ENCODE peak calls at places on chromosome 6, in six cellular contexts. Q is IMR-90, M is mesendoderm, G is H9, O is H1, Z is mesenchymal stem cell. X is an unnamed sample.
A peak's percentile ranks its signal among the peaks of the same experiment; 100 is the strongest.

GRCh38 chr6:36389353-36389752 is 1.9 kb upstream of the ETV7 start:
- DNase-seq in Q (no peak), M (no peak), G (no peak), O (no peak), Z (no peak), X (no peak)

GRCh38 chr6:144266091-144266649 is 19.0 kb upstream of the UTRN start:
- DNase-seq in Q (peak; percentile 76), M (peak; percentile 95), G (peak; percentile 64), O (no peak), Z (peak; percentile 51), X (peak; percentile 48)

GRCh38 chr6:163570579-163571231 is 156.2 kb downstream of the QKI start:
- DNase-seq in Q (peak; percentile 21), M (no peak), G (no peak), O (no peak), Z (no peak), X (no peak)

GRCh38 chr6:35203680-35204079 is 10.1 kb upstream of the SCUBE3 start:
- DNase-seq in Q (no peak), M (no peak), G (no peak), O (no peak), Z (no peak), X (no peak)

GRCh38 chr6:74268821-74269600 is 573.0 kb downstream of the CD109 start:
- DNase-seq in Q (peak; percentile 42), M (no peak), G (no peak), O (no peak), Z (peak; percentile 67), X (no peak)

GRCh38 chr6:151494235-151494950 is 576 bp downstream of the CCDC170 start:
- DNase-seq in Q (peak; percentile 41), M (peak; percentile 35), G (peak; percentile 47), O (no peak), Z (peak; percentile 70), X (peak; percentile 17)

GRCh38 chr6:28747631-28748157 is 176.1 kb downstream of the TRIM27 start:
- DNase-seq in Q (peak; percentile 84), M (peak; percentile 98), G (peak; percentile 93), O (peak; percentile 90), Z (peak; percentile 42), X (no peak)

GRCh38 chr6:163572612-163573011 is 158.1 kb downstream of the QKI start:
- DNase-seq in Q (peak; percentile 21), M (peak; percentile 96), G (peak; percentile 44), O (no peak), Z (peak; percentile 51), X (no peak)

GRCh38 chr6:91691449-91691848 is 1104.6 kb upstream of the MAP3K7 start:
- DNase-seq in Q (no peak), M (peak; percentile 10), G (no peak), O (no peak), Z (no peak), X (no peak)

GRCh38 chr6:12637960-12638641 is 78.5 kb upstream of the PHACTR1 start:
- DNase-seq in Q (peak; percentile 31), M (peak; percentile 95), G (peak; percentile 80), O (peak; percentile 58), Z (peak; percentile 74), X (peak; percentile 56)

GRCh38 chr6:3669916-3670315 is 81.6 kb downstream of the PXDC1 start:
- DNase-seq in Q (no peak), M (peak; percentile 53), G (no peak), O (no peak), Z (no peak), X (no peak)

GRCh38 chr6:135851442-135852271 is at the start of gene PDE7B:
- DNase-seq in Q (peak; percentile 99), M (peak; percentile 79), G (peak; percentile 76), O (peak; percentile 36), Z (peak; percentile 97), X (peak; percentile 15)

GRCh38 chr6:160160450-160160849 is 38.8 kb downstream of the SLC22A1 start:
- DNase-seq in Q (peak; percentile 20), M (no peak), G (no peak), O (no peak), Z (no peak), X (no peak)

GRCh38 chr6:79717989-79718388 is 86.9 kb downstream of the SH3BGRL2 start:
- DNase-seq in Q (no peak), M (no peak), G (no peak), O (no peak), Z (no peak), X (no peak)

GRCh38 chr6:13307508-13307995 is 20.8 kb downstream of the TBC1D7 start:
- DNase-seq in Q (peak; percentile 34), M (no peak), G (no peak), O (no peak), Z (peak; percentile 24), X (no peak)

DNA sequence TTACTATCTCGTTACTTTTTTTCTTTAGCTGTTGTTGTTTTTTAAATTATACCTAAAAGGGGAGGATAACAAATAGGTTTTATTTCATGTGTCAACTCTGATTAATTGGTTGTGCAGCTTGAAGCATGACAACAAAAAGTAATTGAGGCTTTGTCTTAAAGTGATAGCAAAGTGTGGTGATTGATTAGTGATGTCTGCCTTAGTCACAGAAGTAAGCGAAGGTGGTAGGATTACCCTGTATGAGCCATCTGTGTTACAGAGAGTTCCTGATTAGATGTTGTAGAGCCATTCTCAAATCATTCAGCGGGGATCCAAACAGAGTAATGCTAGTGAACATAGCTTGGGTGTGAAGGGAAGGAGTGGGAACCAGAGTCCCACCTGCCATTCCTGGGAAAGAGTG is 14.4 kb upstream of the MRPS10 start:
- DNase-seq in Q (no peak), M (no peak), G (no peak), O (no peak), Z (no peak), X (no peak)
- H2BK15ac ChIP-seq in Q (no peak overlapping the region), M (no peak overlapping the region), G (no peak overlapping the region), O (no peak overlapping the region), Z (no peak overlapping the region), X (no peak overlapping the region)

GRCh38 chr6:7661364-7661763 is 64.5 kb upstream of the BMP6 start:
- DNase-seq in Q (no peak), M (no peak), G (no peak), O (no peak), Z (no peak), X (no peak)

GRCh38 chr6:7650876-7651275 is 60.9 kb downstream of the SNRNP48 start:
- DNase-seq in Q (no peak), M (no peak), G (no peak), O (no peak), Z (no peak), X (no peak)

GRCh38 chr6:7658543-7658942 is 67.4 kb upstream of the BMP6 start:
- DNase-seq in Q (no peak), M (no peak), G (no peak), O (no peak), Z (no peak), X (no peak)

GRCh38 chr6:7652957-7653356 is 63.0 kb downstream of the SNRNP48 start:
- DNase-seq in Q (no peak), M (no peak), G (no peak), O (no peak), Z (no peak), X (no peak)

GRCh38 chr6:7656355-7656754 is 66.4 kb downstream of the SNRNP48 start:
- DNase-seq in Q (no peak), M (no peak), G (no peak), O (no peak), Z (no peak), X (no peak)
- H3K27ac ChIP-seq in Q (no peak overlapping the region), M (no peak overlapping the region), G (no peak overlapping the region), O (no peak overlapping the region), Z (no peak overlapping the region), X (no peak overlapping the region)

DNA sequence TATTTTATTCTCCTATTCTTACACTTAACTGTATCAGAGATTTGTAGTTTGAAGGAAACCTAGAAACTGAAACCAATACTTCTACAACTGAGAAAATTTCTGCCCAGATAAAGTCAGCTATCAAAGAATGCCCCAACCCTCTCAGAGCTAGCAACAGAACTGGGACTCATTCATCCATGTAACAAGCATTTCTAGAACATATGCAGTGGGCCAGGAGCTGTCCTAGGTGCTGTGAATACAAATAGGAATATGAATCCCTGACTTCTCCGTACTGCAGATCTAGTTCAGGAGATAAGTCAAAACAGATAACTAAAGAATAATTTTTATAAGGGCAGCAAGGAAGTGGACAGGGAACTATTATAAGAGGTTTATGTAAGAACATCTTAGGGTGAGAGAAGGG is 654.1 kb upstream of the NOX3 start:
- DNase-seq in Q (peak; percentile 8), M (no peak), G (no peak), O (no peak), Z (peak; percentile 5), X (no peak)
- H3K4ac ChIP-seq in Q (no peak overlapping the region), M (no peak overlapping the region), G (no peak overlapping the region), O (no peak overlapping the region), Z (no peak overlapping the region), X (no peak overlapping the region)

GRCh38 chr6:140285998-140286690 is 911.7 kb upstream of the CITED2 start:
- DNase-seq in Q (no peak), M (no peak), G (no peak), O (no peak), Z (no peak), X (no peak)
- H2BK15ac ChIP-seq in Q (no peak overlapping the region), M (no peak overlapping the region), G (no peak overlapping the region), O (no peak overlapping the region), Z (no peak overlapping the region), X (no peak overlapping the region)

GRCh38 chr6:169342655-169343054 is 89.0 kb upstream of the THBS2 start:
- DNase-seq in Q (no peak), M (no peak), G (no peak), O (no peak), Z (no peak), X (no peak)

GRCh38 chr6:169339731-169340314 is 86.2 kb upstream of the THBS2 start:
- DNase-seq in Q (no peak), M (no peak), G (no peak), O (no peak), Z (no peak), X (no peak)

GRCh38 chr6:169341065-169341464 is 87.4 kb upstream of the THBS2 start:
- DNase-seq in Q (no peak), M (no peak), G (no peak), O (no peak), Z (no peak), X (no peak)

GRCh38 chr6:169340395-169340794 is 86.7 kb upstream of the THBS2 start:
- DNase-seq in Q (no peak), M (no peak), G (no peak), O (no peak), Z (no peak), X (no peak)

GRCh38 chr6:169341706-169342105 is 88.1 kb upstream of the THBS2 start:
- DNase-seq in Q (no peak), M (no peak), G (no peak), O (no peak), Z (no peak), X (no peak)
- H3K27ac ChIP-seq in Q (no peak overlapping the region), M (no peak overlapping the region), G (no peak overlapping the region), O (no peak overlapping the region), Z (no peak overlapping the region), X (no peak overlapping the region)

DNA sequence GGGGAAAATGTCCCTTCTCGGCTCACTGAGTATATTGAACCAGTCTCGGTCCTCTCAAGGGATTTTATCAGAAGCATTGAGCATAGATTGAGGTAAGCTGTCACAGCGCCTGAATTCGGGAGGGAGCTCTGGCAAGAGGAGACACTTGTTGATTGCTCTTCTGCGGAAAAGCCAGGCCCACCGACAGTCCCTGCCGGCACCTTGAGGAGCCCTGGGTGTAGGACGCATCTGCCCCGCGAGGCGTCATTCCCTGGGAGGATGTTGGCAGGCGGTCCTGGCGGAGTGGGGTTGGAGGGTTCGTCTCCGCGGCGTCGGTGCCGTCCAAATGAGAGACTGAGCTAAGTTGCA is 829 bp downstream of the FBXO9 start:
- DNase-seq in Q (peak; percentile 28), M (peak; percentile 47), G (no peak), O (no peak), Z (peak; percentile 63), X (no peak)
- H3K4ac ChIP-seq in Q (peak overlapping the region; percentile 66), M (no peak overlapping the region), G (no peak overlapping the region), O (no peak overlapping the region), Z (peak overlapping the region; percentile 62), X (no peak overlapping the region)

GRCh38 chr6:81608776-81609175 is 143.7 kb downstream of the TENT5A start:
- DNase-seq in Q (peak; percentile 39), M (no peak), G (no peak), O (no peak), Z (no peak), X (no peak)
- H2BK15ac ChIP-seq in Q (peak overlapping the region; percentile 4), M (peak overlapping the region; percentile 57), G (no peak overlapping the region), O (no peak overlapping the region), Z (no peak overlapping the region), X (no peak overlapping the region)

X was measured in neuronal stem cell.